ENCODE peak calls at places on chromosomes 7 and 10, in seven cellular contexts. One of them, this sample, is unnamed. For H3K4me1, the result is how much of the 10 kb centered on the place peaks cover.

GRCh38 chr7:35533877-35534276 is 161.1 kb downstream of the HERPUD2 start:
- DNase-seq in HepG2: no peak
- DNase-seq in lower lobe of right lung: no peak
- DNase-seq in pancreas: no peak
- DNase-seq in hepatocyte: no peak
- DNase-seq in psoas muscle: no peak
- DNase-seq in neural progenitor cell: no peak
- DNase-seq in this sample: no peak

GRCh38 chr10:100656479-100656878 is 88.9 kb upstream of the PAX2 start:
- DNase-seq in lower lobe of right lung: no peak
- DNase-seq in hepatocyte: peak
- DNase-seq in HepG2: no peak
- DNase-seq in neural progenitor cell: peak
- DNase-seq in psoas muscle: no peak
- DNase-seq in pancreas: no peak
- DNase-seq in this sample: peak

GRCh38 chr10:33982995-33983394 is 648.5 kb upstream of the NRP1 start:
- DNase-seq in hepatocyte: no peak
- DNase-seq in neural progenitor cell: no peak
- DNase-seq in pancreas: no peak
- DNase-seq in lower lobe of right lung: no peak
- DNase-seq in HepG2: no peak
- DNase-seq in psoas muscle: no peak
- DNase-seq in this sample: no peak

GRCh38 chr10:69446650-69447151 is 4.6 kb upstream of the TSPAN15 start:
- DNase-seq in lower lobe of right lung: no peak
- DNase-seq in neural progenitor cell: no peak
- DNase-seq in HepG2: peak
- DNase-seq in pancreas: no peak
- DNase-seq in hepatocyte: peak
- DNase-seq in psoas muscle: no peak
- DNase-seq in this sample: peak

GRCh38 chr10:120607016-120607709 is 150.1 kb downstream of the PLPP4 start:
- DNase-seq in HepG2: no peak
- DNase-seq in neural progenitor cell: no peak
- DNase-seq in psoas muscle: no peak
- DNase-seq in lower lobe of right lung: no peak
- DNase-seq in pancreas: no peak
- DNase-seq in hepatocyte: no peak
- DNase-seq in this sample: no peak

GRCh38 chr10:60388709-60389241 is 900 bp downstream of the ANK3 start:
- DNase-seq in psoas muscle: no peak
- DNase-seq in neural progenitor cell: peak
- DNase-seq in pancreas: no peak
- DNase-seq in lower lobe of right lung: no peak
- DNase-seq in hepatocyte: no peak
- DNase-seq in HepG2: no peak
- DNase-seq in this sample: no peak

GRCh38 chr7:114658188-114658587 is 243.6 kb downstream of the FOXP2 start:
- DNase-seq in hepatocyte: no peak
- DNase-seq in pancreas: no peak
- DNase-seq in psoas muscle: no peak
- DNase-seq in lower lobe of right lung: no peak
- DNase-seq in HepG2: no peak
- DNase-seq in neural progenitor cell: no peak
- DNase-seq in this sample: no peak

GRCh38 chr7:102426268-102427031 is 6.9 kb upstream of the ORAI2 start:
- DNase-seq in neural progenitor cell: no peak
- DNase-seq in hepatocyte: no peak
- DNase-seq in lower lobe of right lung: peak
- DNase-seq in pancreas: no peak
- DNase-seq in psoas muscle: no peak
- DNase-seq in HepG2: no peak
- DNase-seq in this sample: no peak

GRCh38 chr7:127887631-127888030 is 143.6 kb downstream of the LRRC4 start:
- DNase-seq in psoas muscle: no peak
- DNase-seq in pancreas: no peak
- DNase-seq in neural progenitor cell: no peak
- DNase-seq in HepG2: no peak
- DNase-seq in lower lobe of right lung: no peak
- DNase-seq in hepatocyte: no peak
- DNase-seq in this sample: no peak

GRCh38 chr10:44089671-44090070 is 295.2 kb downstream of the CXCL12 start:
- DNase-seq in HepG2: no peak
- DNase-seq in pancreas: no peak
- DNase-seq in hepatocyte: no peak
- DNase-seq in psoas muscle: no peak
- DNase-seq in lower lobe of right lung: no peak
- DNase-seq in neural progenitor cell: no peak
- DNase-seq in this sample: no peak

GRCh38 chr10:85280014-85280413 is 951.6 kb downstream of the CCSER2 start:
- DNase-seq in psoas muscle: no peak
- DNase-seq in lower lobe of right lung: peak
- DNase-seq in pancreas: no peak
- DNase-seq in neural progenitor cell: peak
- DNase-seq in HepG2: peak
- DNase-seq in hepatocyte: peak
- DNase-seq in this sample: peak

GRCh38 chr7:39851466-39852045 is 98.5 kb upstream of the CDK13 start:
- DNase-seq in HepG2: no peak
- DNase-seq in pancreas: no peak
- DNase-seq in lower lobe of right lung: no peak
- DNase-seq in neural progenitor cell: no peak
- DNase-seq in hepatocyte: no peak
- DNase-seq in psoas muscle: no peak
- DNase-seq in this sample: no peak

GRCh38 chr7:104156842-104157277 is 51.0 kb downstream of the ORC5 start:
- DNase-seq in lower lobe of right lung: no peak
- DNase-seq in psoas muscle: no peak
- DNase-seq in pancreas: no peak
- DNase-seq in hepatocyte: peak
- DNase-seq in neural progenitor cell: peak
- DNase-seq in HepG2: peak
- DNase-seq in this sample: peak

GRCh38 chr7:130699686-130700085 is 13.3 kb upstream of the TSGA13 start:
- DNase-seq in lower lobe of right lung: no peak
- DNase-seq in psoas muscle: no peak
- DNase-seq in HepG2: no peak
- DNase-seq in pancreas: no peak
- DNase-seq in hepatocyte: no peak
- DNase-seq in neural progenitor cell: no peak
- DNase-seq in this sample: no peak

GRCh38 chr7:77674878-77675277 is 21.4 kb upstream of the RSBN1L start:
- DNase-seq in lower lobe of right lung: peak
- DNase-seq in pancreas: no peak
- DNase-seq in psoas muscle: no peak
- DNase-seq in HepG2: no peak
- DNase-seq in neural progenitor cell: no peak
- DNase-seq in hepatocyte: peak
- DNase-seq in this sample: no peak

GRCh38 chr7:111012152-111012551 is 78.8 kb upstream of the LRRN3 start:
- DNase-seq in lower lobe of right lung: no peak
- DNase-seq in hepatocyte: no peak
- DNase-seq in neural progenitor cell: no peak
- DNase-seq in pancreas: no peak
- DNase-seq in HepG2: no peak
- DNase-seq in psoas muscle: no peak
- DNase-seq in this sample: no peak

GRCh38 chr7:46534593-46535271 is 613.7 kb upstream of the IGFBP3 start:
- DNase-seq in hepatocyte: no peak
- DNase-seq in lower lobe of right lung: no peak
- DNase-seq in HepG2: no peak
- DNase-seq in psoas muscle: no peak
- DNase-seq in neural progenitor cell: peak
- DNase-seq in pancreas: no peak
- DNase-seq in this sample: no peak

GRCh38 chr10:89330537-89330936 is 2.7 kb downstream of the IFIT3 start:
- DNase-seq in hepatocyte: no peak
- DNase-seq in lower lobe of right lung: no peak
- DNase-seq in psoas muscle: no peak
- DNase-seq in neural progenitor cell: no peak
- DNase-seq in HepG2: no peak
- DNase-seq in pancreas: no peak
- DNase-seq in this sample: no peak

GRCh38 chr7:77727936-77728701 is 31.9 kb downstream of the RSBN1L start:
- DNase-seq in lower lobe of right lung: no peak
- DNase-seq in hepatocyte: peak
- DNase-seq in psoas muscle: no peak
- DNase-seq in HepG2: peak
- DNase-seq in pancreas: no peak
- DNase-seq in neural progenitor cell: peak
- DNase-seq in this sample: no peak

GRCh38 chr10:77159538-77160110 is 478.0 kb downstream of the KCNMA1 start:
- DNase-seq in hepatocyte: no peak
- DNase-seq in lower lobe of right lung: no peak
- DNase-seq in psoas muscle: no peak
- DNase-seq in pancreas: no peak
- DNase-seq in neural progenitor cell: no peak
- DNase-seq in HepG2: no peak
- DNase-seq in this sample: no peak

GRCh38 chr10:29329420-29329819 is 40.5 kb downstream of the LYZL1 start:
- DNase-seq in psoas muscle: no peak
- DNase-seq in lower lobe of right lung: no peak
- DNase-seq in pancreas: no peak
- DNase-seq in neural progenitor cell: no peak
- DNase-seq in hepatocyte: no peak
- DNase-seq in HepG2: peak
- DNase-seq in this sample: no peak

DNA sequence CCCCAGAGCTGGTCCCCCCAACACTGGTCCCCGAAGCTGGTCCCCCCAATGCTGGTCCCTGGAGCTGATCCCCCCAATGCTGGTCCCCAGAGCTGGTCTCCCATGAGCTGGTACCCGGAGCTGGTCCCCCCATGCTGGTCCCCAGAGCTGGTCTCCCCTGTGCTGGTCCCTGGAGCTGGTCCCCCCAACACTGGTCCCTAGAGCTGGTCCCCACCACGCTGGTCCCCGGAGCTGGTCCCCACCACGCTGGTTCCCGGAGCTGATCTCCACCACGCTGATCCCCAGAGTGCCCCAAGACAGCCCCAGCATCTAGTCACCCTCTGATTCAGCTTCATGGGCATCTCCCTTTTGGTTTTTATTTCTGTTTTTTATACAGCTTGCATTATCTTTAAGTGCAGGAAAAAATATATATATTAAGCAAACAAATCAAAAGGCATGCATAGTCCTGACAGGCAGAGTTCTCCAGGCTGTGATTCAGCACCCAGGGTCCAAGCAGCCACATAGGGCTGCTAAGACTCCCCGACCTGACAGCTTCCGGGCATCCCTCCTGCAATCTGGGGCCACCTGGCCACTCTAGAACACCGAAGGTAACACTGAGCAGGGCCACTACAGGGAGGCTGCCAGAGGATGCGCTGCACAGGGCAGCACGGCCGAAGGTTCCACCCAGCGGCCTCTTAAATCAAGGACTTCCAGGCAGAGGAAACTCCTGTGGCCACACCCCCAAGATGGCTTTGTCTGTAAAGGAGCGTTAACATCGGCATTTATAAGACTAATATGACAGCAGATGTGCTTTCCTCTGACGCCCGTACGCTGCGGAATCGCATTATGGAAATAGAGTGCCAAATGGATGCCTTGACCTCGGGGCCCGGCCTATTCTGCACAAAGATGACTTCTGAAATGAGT is 215.0 kb downstream of the PTPRN2 start:
- DNase-seq in lower lobe of right lung: no peak
- DNase-seq in hepatocyte: no peak
- DNase-seq in pancreas: peak
- DNase-seq in neural progenitor cell: no peak
- DNase-seq in HepG2: no peak
- DNase-seq in psoas muscle: no peak
- DNase-seq in this sample: no peak
- H3K4me1 ChIP-seq in lower lobe of right lung: under half
- H3K4me1 ChIP-seq in hepatocyte: under half
- H3K4me1 ChIP-seq in pancreas: under half
- H3K4me1 ChIP-seq in neural progenitor cell: under half
- H3K4me1 ChIP-seq in HepG2: under half
- H3K4me1 ChIP-seq in psoas muscle: under half
- H3K4me1 ChIP-seq in this sample: under half

DNA sequence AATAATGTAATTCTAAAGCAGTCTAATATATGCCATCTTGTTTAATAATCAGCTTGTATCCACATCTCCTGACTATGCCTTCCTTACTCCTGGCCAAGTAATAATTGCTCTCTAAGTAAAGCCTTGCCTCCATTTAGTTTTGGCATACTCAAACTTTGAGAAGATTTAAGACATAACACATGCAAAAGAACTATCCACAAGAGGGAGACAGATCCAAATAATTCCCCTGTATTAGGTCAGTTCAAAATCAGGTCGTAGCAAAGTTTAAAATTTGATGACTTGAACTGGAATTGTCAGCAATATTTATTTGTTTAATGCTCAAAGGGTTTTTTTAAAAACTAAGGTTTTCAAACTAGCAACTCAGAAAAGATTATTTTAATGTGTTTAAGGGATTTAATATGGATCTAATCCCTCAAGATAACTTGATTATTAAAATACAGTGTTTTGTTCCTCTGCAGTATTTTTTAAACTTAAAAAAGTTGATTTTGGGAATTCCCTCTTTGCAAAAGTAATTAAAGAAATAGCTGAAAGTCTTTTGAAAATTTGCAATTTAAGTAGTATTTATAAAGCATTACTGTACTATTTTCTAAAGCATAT is 95.3 kb downstream of the HDAC9 start:
- DNase-seq in pancreas: no peak
- DNase-seq in hepatocyte: peak
- DNase-seq in lower lobe of right lung: no peak
- DNase-seq in psoas muscle: no peak
- DNase-seq in HepG2: peak
- DNase-seq in neural progenitor cell: peak
- DNase-seq in this sample: no peak
- TF ChIP-seq CTCF in pancreas: peak
- TF ChIP-seq CTCF in hepatocyte: peak
- TF ChIP-seq CTCF in lower lobe of right lung: peak
- TF ChIP-seq CTCF in psoas muscle: peak
- TF ChIP-seq CTCF in HepG2: peak
- TF ChIP-seq CTCF in neural progenitor cell: peak
- TF ChIP-seq CTCF in this sample: peak

GRCh38 chr10:52216852-52217251 is 97.2 kb upstream of the DKK1 start:
- DNase-seq in neural progenitor cell: no peak
- DNase-seq in psoas muscle: no peak
- DNase-seq in lower lobe of right lung: no peak
- DNase-seq in hepatocyte: peak
- DNase-seq in HepG2: no peak
- DNase-seq in pancreas: no peak
- DNase-seq in this sample: no peak
- H3K4me3 ChIP-seq in neural progenitor cell: no peak
- H3K4me3 ChIP-seq in psoas muscle: no peak
- H3K4me3 ChIP-seq in lower lobe of right lung: no peak
- H3K4me3 ChIP-seq in hepatocyte: no peak
- H3K4me3 ChIP-seq in HepG2: no peak
- H3K4me3 ChIP-seq in pancreas: no peak
- H3K4me3 ChIP-seq in this sample: no peak

DNA sequence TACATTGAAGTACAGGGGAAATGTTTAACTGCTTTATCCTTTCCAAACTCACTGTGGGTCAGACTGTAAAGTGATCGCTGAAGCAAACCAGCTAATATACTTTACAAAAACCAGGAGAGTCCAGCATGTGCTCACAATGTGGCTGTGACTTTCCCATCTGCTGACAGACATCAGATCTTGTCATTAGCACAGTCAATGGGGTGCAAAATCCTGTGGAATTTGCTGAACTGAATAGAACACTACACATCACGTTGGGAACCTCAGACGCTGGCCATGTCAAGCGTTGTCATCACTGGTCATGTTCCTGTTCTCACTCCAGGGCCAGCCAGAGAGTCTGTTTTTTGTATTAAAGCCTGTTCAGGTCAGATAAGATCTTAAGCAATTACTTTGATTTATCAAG is 83.4 kb downstream of the AGMO start:
- DNase-seq in lower lobe of right lung: no peak
- DNase-seq in HepG2: no peak
- DNase-seq in neural progenitor cell: peak
- DNase-seq in pancreas: no peak
- DNase-seq in psoas muscle: no peak
- DNase-seq in hepatocyte: no peak
- DNase-seq in this sample: no peak
- H3K4me1 ChIP-seq in lower lobe of right lung: under half
- H3K4me1 ChIP-seq in HepG2: under half
- H3K4me1 ChIP-seq in neural progenitor cell: under half
- H3K4me1 ChIP-seq in pancreas: under half
- H3K4me1 ChIP-seq in psoas muscle: under half
- H3K4me1 ChIP-seq in hepatocyte: under half
- H3K4me1 ChIP-seq in this sample: under half

This sample was measured in Caco-2.